ENCODE peak calls at places on chromosomes 16 and 17, in nine cellular contexts. S is activated CD8-positive, alpha-beta T cell treated with anti-CD3 and anti-CD28 coated beads for 36 hours; Z is endothelial cell; E is RPMI7951; N is mammary epithelial cell; B is B cell; F is H9; T is A172; K is bronchial epithelial cell. P is an unnamed sample.

GRCh38 chr17:82967268-82968032 is 112.0 kb upstream of the METRNL start:
- DNase-seq in S (no peak), F (peak), E (no peak), B (no peak), N (no peak), Z (no peak), K (no peak), T (no peak), P (no peak)

GRCh38 chr17:73279704-73280103 is 18.0 kb upstream of the CPSF4L start:
- DNase-seq in N (no peak), Z (no peak), S (no peak), F (peak), K (no peak), B (no peak), T (no peak), E (no peak), P (no peak)

GRCh38 chr17:5164465-5164864 is 27.2 kb downstream of the ZNF594 start:
- DNase-seq in S (no peak), F (no peak), E (no peak), K (no peak), T (no peak), B (no peak), N (no peak), Z (no peak), P (no peak)

GRCh38 chr16:27107185-27107592 is 40.5 kb downstream of the C16orf82 start:
- DNase-seq in B (no peak), S (no peak), Z (no peak), F (no peak), E (no peak), K (no peak), N (no peak), T (no peak), P (peak)

GRCh38 chr17:6108987-6109386 is 38.8 kb downstream of the WSCD1 start:
- DNase-seq in T (no peak), S (no peak), E (no peak), Z (no peak), K (no peak), B (no peak), F (no peak), N (no peak), P (no peak)

GRCh38 chr17:51597340-51597739 is 337.0 kb downstream of the UTP18 start:
- DNase-seq in Z (no peak), N (no peak), E (no peak), T (no peak), F (no peak), K (no peak), B (no peak), S (no peak), P (no peak)

GRCh38 chr17:67696347-67696746 is 21.4 kb upstream of the NOL11 start:
- DNase-seq in N (no peak), B (no peak), T (no peak), K (peak), E (no peak), Z (no peak), F (no peak), S (no peak), P (no peak)

GRCh38 chr17:21008992-21009671 is 33.7 kb downstream of the USP22 start:
- DNase-seq in E (no peak), T (no peak), K (no peak), N (no peak), Z (no peak), B (no peak), F (no peak), S (no peak), P (no peak)

GRCh38 chr17:47727704-47728036 is 5.4 kb upstream of the TBX21 start:
- DNase-seq in T (no peak), N (no peak), B (no peak), S (peak), E (no peak), F (no peak), K (no peak), Z (no peak), P (no peak)

GRCh38 chr17:53722407-53722806 is 100.3 kb upstream of the KIF2B start:
- DNase-seq in E (peak), S (no peak), B (no peak), T (peak), K (peak), F (no peak), N (peak), Z (no peak), P (no peak)

GRCh38 chr16:12137344-12138094 is 161.0 kb downstream of the SNX29 start:
- DNase-seq in N (no peak), Z (no peak), F (no peak), S (no peak), E (no peak), K (no peak), B (no peak), T (no peak), P (no peak)

GRCh38 chr16:9521749-9522370 is 430.4 kb downstream of the HAPSTR1 start:
- DNase-seq in S (no peak), K (no peak), F (no peak), Z (no peak), E (peak), B (no peak), N (no peak), T (no peak), P (no peak)

GRCh38 chr16:50699345-50700159 is 6.1 kb downstream of the NOD2 start:
- DNase-seq in Z (no peak), B (no peak), N (peak), K (peak), T (peak), E (no peak), S (peak), F (no peak), P (no peak)

GRCh38 chr17:41520821-41521521 is 2.3 kb upstream of the KRT15 start:
- DNase-seq in K (no peak), F (no peak), N (peak), E (peak), S (no peak), B (no peak), Z (no peak), T (peak), P (no peak)

GRCh38 chr17:80124351-80124981 is 22.5 kb downstream of the EIF4A3 start:
- DNase-seq in S (no peak), T (no peak), E (peak), Z (peak), N (peak), B (no peak), K (peak), F (peak), P (peak)

GRCh38 chr16:53773150-53773846 is 69.3 kb downstream of the FTO start:
- DNase-seq in Z (peak), T (peak), S (peak), N (peak), E (peak), K (peak), F (no peak), B (peak), P (peak)

GRCh38 chr17:27882162-27882840 is 10.9 kb downstream of the LYRM9 start:
- DNase-seq in K (no peak), N (no peak), Z (no peak), B (no peak), S (no peak), T (no peak), E (no peak), F (no peak), P (no peak)

GRCh38 chr16:87828071-87828971 is 41.0 kb downstream of the SLC7A5 start:
- DNase-seq in F (no peak), K (peak), N (peak), E (no peak), T (no peak), S (peak), Z (no peak), B (no peak), P (peak)

GRCh38 chr17:7107012-7107754 is 7.4 kb downstream of the ASGR2 start:
- DNase-seq in Z (no peak), K (no peak), E (no peak), N (no peak), B (no peak), T (no peak), S (no peak), F (no peak), P (no peak)

GRCh38 chr17:79026345-79027273 is 2.6 kb downstream of the C1QTNF1 start:
- DNase-seq in B (no peak), S (no peak), F (no peak), Z (no peak), K (peak), E (peak), T (peak), N (peak), P (no peak)

GRCh38 chr17:39393732-39394131 is 7.7 kb downstream of the FBXL20 start:
- DNase-seq in S (no peak), N (no peak), E (no peak), Z (no peak), F (no peak), B (no peak), T (no peak), K (no peak), P (no peak)

GRCh38 chr16:80852261-80852872 is 48.0 kb upstream of the CDYL2 start:
- DNase-seq in T (peak), E (peak), B (no peak), N (peak), Z (peak), F (peak), S (peak), K (peak), P (peak)

GRCh38 chr17:57588086-57588485 is 157.0 kb downstream of the CCDC182 start:
- DNase-seq in Z (no peak), E (peak), B (no peak), K (peak), F (no peak), S (no peak), N (no peak), T (no peak), P (no peak)

GRCh38 chr16:63174801-63175200 is 1138.6 kb upstream of the CDH8 start:
- DNase-seq in T (no peak), E (no peak), K (no peak), N (no peak), F (no peak), Z (no peak), S (no peak), B (no peak), P (no peak)

GRCh38 chr17:79827179-79827578 is 12.1 kb downstream of the CBX4 start:
- DNase-seq in S (no peak), F (no peak), B (no peak), Z (no peak), E (no peak), T (no peak), N (no peak), K (no peak), P (no peak)

GRCh38 chr17:64230551-64231408 is 32.3 kb downstream of the TEX2 start:
- DNase-seq in N (peak), E (peak), K (peak), S (no peak), Z (no peak), T (peak), B (no peak), F (no peak), P (no peak)

GRCh38 chr17:40551874-40552768 is 13.2 kb downstream of the CCR7 start:
- DNase-seq in S (peak), F (peak), B (no peak), E (no peak), N (no peak), K (no peak), T (no peak), Z (no peak), P (no peak)

GRCh38 chr16:69937465-69937951 is 13.6 kb upstream of the CLEC18A start:
- DNase-seq in F (no peak), T (no peak), E (peak), B (no peak), K (no peak), Z (no peak), N (no peak), S (no peak), P (no peak)

GRCh38 chr16:70476272-70477020 is 22.1 kb downstream of the FCSK start:
- DNase-seq in S (peak), Z (no peak), F (no peak), N (peak), B (peak), T (peak), E (peak), K (peak), P (no peak)

GRCh38 chr17:10429416-10430045 is 7.8 kb upstream of the MYH8 start:
- DNase-seq in Z (no peak), E (no peak), B (no peak), K (no peak), N (no peak), S (no peak), T (peak), F (no peak), P (no peak)

GRCh38 chr16:56311208-56312027 is 113.9 kb downstream of the AMFR start:
- DNase-seq in Z (no peak), T (no peak), B (no peak), E (no peak), F (no peak), N (no peak), S (no peak), K (no peak), P (peak)

GRCh38 chr16:1509307-1510221 is 16.4 kb downstream of the TELO2 start:
- DNase-seq in B (no peak), E (no peak), T (no peak), K (no peak), Z (no peak), N (no peak), F (no peak), S (no peak), P (no peak)

GRCh38 chr17:41970901-41971331 is 4.3 kb downstream of the CNP start:
- DNase-seq in E (no peak), N (no peak), F (no peak), B (no peak), K (no peak), T (no peak), Z (no peak), S (no peak), P (no peak)